ENCODE peak calls at places on chromosomes 5 and 9, in seven cellular contexts. U is NCI-H774, O is DMS 273 treated with DMSO at 0.1 percent for 48 hours, D is lower leg skin, P is HT1080, W is head of caudate nucleus, Q is cardiac fibroblast. K is an unnamed sample.

GRCh38 chr5:41558295-41558694 is 47.9 kb upstream of the PLCXD3 start:
- DNase-seq in W (no peak), D (no peak), O (no peak), U (no peak), P (no peak), Q (no peak), K (no peak)

GRCh38 chr5:152072076-152072475 is 147.4 kb upstream of the GLRA1 start:
- DNase-seq in D (no peak), Q (peak; percentile 26), U (peak; percentile 43), W (no peak), O (no peak), P (no peak), K (no peak)

GRCh38 chr9:19485193-19485592 is 76.4 kb downstream of the ACER2 start:
- DNase-seq in O (no peak), D (no peak), Q (no peak), W (no peak), P (no peak), U (peak; percentile 30), K (no peak)

GRCh38 chr5:137126829-137127228 is 372.3 kb downstream of the SPOCK1 start:
- DNase-seq in P (no peak), O (no peak), W (no peak), D (no peak), U (no peak), Q (no peak), K (no peak)

GRCh38 chr9:69874301-69875060 is 53.9 kb downstream of the CFAP95 start:
- DNase-seq in D (no peak), P (peak; percentile 8), Q (no peak), U (no peak), O (no peak), W (no peak), K (no peak)

GRCh38 chr5:79728396-79728795 is 38.8 kb downstream of the CMYA5 start:
- DNase-seq in O (no peak), U (no peak), P (peak; percentile 8), D (no peak), W (no peak), Q (no peak), K (no peak)

GRCh38 chr9:93968451-93969327 is 13.5 kb upstream of the BARX1 start:
- DNase-seq in P (peak; percentile 59), U (no peak), W (no peak), D (no peak), Q (no peak), O (no peak), K (no peak)

GRCh38 chr5:59317023-59317771 is 576.3 kb downstream of the PDE4D start:
- DNase-seq in Q (peak; percentile 44), W (no peak), O (peak; percentile 60), U (no peak), D (no peak), P (no peak), K (peak; percentile 17)

GRCh38 chr5:5078009-5078897 is 61.9 kb upstream of the ADAMTS16 start:
- DNase-seq in P (peak; percentile 23), W (no peak), O (no peak), D (no peak), Q (no peak), U (no peak), K (no peak)

GRCh38 chr9:36517131-36517530 is 55.6 kb upstream of the MELK start:
- DNase-seq in P (no peak), O (no peak), Q (no peak), W (no peak), U (no peak), D (no peak), K (no peak)

GRCh38 chr9:104836235-104836634 is 72.3 kb downstream of the NIPSNAP3B start:
- DNase-seq in P (peak; percentile 51), O (no peak), W (no peak), U (no peak), D (no peak), Q (peak; percentile 14), K (peak; percentile 3)

GRCh38 chr9:31824860-31825259 is 559.6 kb upstream of the ACO1 start:
- DNase-seq in D (no peak), P (no peak), Q (no peak), O (no peak), W (no peak), U (peak; percentile 70), K (no peak)

GRCh38 chr5:180644129-180644824 is 5.1 kb downstream of the FLT4 start:
- DNase-seq in O (no peak), P (no peak), U (no peak), W (no peak), Q (no peak), D (no peak), K (no peak)

GRCh38 chr5:3011764-3012017 is 260.2 kb upstream of the IRX2 start:
- DNase-seq in D (no peak), Q (no peak), P (no peak), W (no peak), O (no peak), U (no peak), K (no peak)

GRCh38 chr5:78157001-78157400 is 137.5 kb downstream of the AP3B1 start:
- DNase-seq in U (no peak), Q (no peak), D (no peak), P (no peak), O (no peak), W (no peak), K (no peak)

GRCh38 chr5:131423056-131423455 is 159.2 kb downstream of the CDC42SE2 start:
- DNase-seq in W (no peak), O (no peak), P (no peak), D (no peak), Q (peak; percentile 65), U (no peak), K (peak; percentile 17)

GRCh38 chr5:82356808-82357671 is 78.9 kb upstream of the RPS23 start:
- DNase-seq in W (no peak), D (peak; percentile 85), Q (peak; percentile 94), U (no peak), O (no peak), P (peak; percentile 99), K (peak; percentile 81)

GRCh38 chr9:132160802-132161742 is 786 bp upstream of the NTNG2 start:
- DNase-seq in O (no peak), P (peak; percentile 69), U (no peak), W (no peak), D (peak; percentile 28), Q (peak; percentile 72), K (peak; percentile 29)

GRCh38 chr5:76329346-76329745 is 73.7 kb upstream of the IQGAP2 start:
- DNase-seq in D (no peak), Q (no peak), O (no peak), U (no peak), W (no peak), P (no peak), K (no peak)

GRCh38 chr5:109218767-109219166 is 191.0 kb downstream of the PJA2 start:
- DNase-seq in P (no peak), U (no peak), D (no peak), Q (no peak), O (no peak), W (no peak), K (no peak)

GRCh38 chr5:115379622-115380344 is 83.3 kb upstream of the CCDC112 start:
- DNase-seq in U (peak; percentile 73), W (no peak), D (no peak), O (no peak), P (peak; percentile 67), Q (no peak), K (no peak)

GRCh38 chr5:149387081-149387611 is 8.1 kb upstream of the IL17B start:
- DNase-seq in W (no peak), Q (peak; percentile 87), U (no peak), O (no peak), P (no peak), D (no peak), K (no peak)

GRCh38 chr5:16540421-16540820 is 74.8 kb upstream of the ZNF622 start:
- DNase-seq in U (no peak), P (peak; percentile 95), Q (peak; percentile 5), W (no peak), O (no peak), D (no peak), K (no peak)

GRCh38 chr9:90423661-90424193 is 218.9 kb downstream of the DIRAS2 start:
- DNase-seq in U (no peak), O (no peak), P (peak; percentile 52), D (no peak), W (no peak), Q (no peak), K (no peak)

GRCh38 chr9:84170521-84171141 is 169.9 kb downstream of the SLC28A3 start:
- DNase-seq in W (no peak), D (peak; percentile 22), U (no peak), Q (peak; percentile 97), P (peak; percentile 88), O (peak; percentile 95), K (peak; percentile 84)

GRCh38 chr5:157602505-157602904 is 26.9 kb upstream of the ADAM19 start:
- DNase-seq in Q (no peak), U (no peak), W (no peak), P (peak; percentile 90), D (no peak), O (no peak), K (no peak)

GRCh38 chr5:103364074-103364473 is 105.5 kb downstream of the MACIR start:
- DNase-seq in U (no peak), O (no peak), P (peak; percentile 48), Q (no peak), D (no peak), W (no peak), K (no peak)